ENCODE peak calls at places on chromosomes 3 and 15, in five cellular contexts. K is fibroblast of lung, I is SK-N-SH, U is kidney, C is NT2/D1. E is an unnamed sample.
A peak's percentile ranks its signal among the peaks of the same experiment; 100 is the strongest.

GRCh38 chr15:51132384-51133139 is 37.9 kb upstream of the TNFAIP8L3 start:
- DNase-seq in I (peak; percentile 45), U (no peak), C (peak; percentile 11), K (peak; percentile 98), E (no peak)

GRCh38 chr3:64030741-64031140 is 7.4 kb upstream of the PSMD6 start:
- DNase-seq in I (peak; percentile 69), C (peak; percentile 77), U (peak; percentile 84), K (peak; percentile 62), E (peak; percentile 16)

GRCh38 chr15:42275780-42276395 is 2.7 kb upstream of the TMEM87A start:
- DNase-seq in K (no peak), U (no peak), C (no peak), I (no peak), E (no peak)

GRCh38 chr3:187063286-187064081 is 75.8 kb downstream of the RPL39L start:
- DNase-seq in C (no peak), I (no peak), U (no peak), K (no peak), E (no peak)

GRCh38 chr3:193716155-193716554 is 123.1 kb downstream of the OPA1 start:
- DNase-seq in U (no peak), K (no peak), I (no peak), C (no peak), E (no peak)

GRCh38 chr15:101675796-101676582 is 23.8 kb upstream of the TM2D3 start:
- DNase-seq in U (no peak), I (no peak), C (no peak), K (peak; percentile 88), E (no peak)

GRCh38 chr15:48657891-48658591 is 12.5 kb upstream of the FBN1 start:
- DNase-seq in C (no peak), U (no peak), I (peak; percentile 38), K (peak; percentile 30), E (no peak)

GRCh38 chr15:51114437-51115119 is 19.9 kb upstream of the TNFAIP8L3 start:
- DNase-seq in I (no peak), U (no peak), C (no peak), K (peak; percentile 66), E (no peak)

GRCh38 chr3:12178091-12178820 is 19.5 kb upstream of the TIMP4 start:
- DNase-seq in I (no peak), U (peak; percentile 76), C (no peak), K (peak; percentile 63), E (no peak)

GRCh38 chr3:62529230-62529629 is 155.9 kb upstream of the FEZF2 start:
- DNase-seq in C (peak; percentile 63), K (peak; percentile 32), I (no peak), U (no peak), E (no peak)

DNA sequence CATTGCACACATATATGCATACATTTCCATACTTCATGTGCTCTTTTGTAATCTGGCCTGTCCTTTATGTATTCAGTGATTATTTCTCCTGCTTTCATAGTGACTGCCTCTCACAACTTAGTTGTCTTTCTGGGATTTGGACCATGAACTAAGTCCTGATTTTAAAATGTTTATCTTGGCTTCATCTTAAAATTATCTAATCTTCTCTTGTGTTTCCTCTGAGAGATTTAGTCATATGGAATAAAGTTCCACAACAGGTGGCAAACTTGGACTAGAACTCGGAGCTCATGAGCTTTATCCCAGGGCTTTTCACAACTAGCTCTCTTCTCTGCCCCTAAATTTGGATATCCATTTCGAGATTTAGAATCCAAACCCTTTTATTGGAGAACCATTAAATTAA is 44.3 kb downstream of the U2SURP start:
- DNase-seq in I (no peak), K (no peak), C (no peak), U (no peak), E (no peak)
- H3K9ac ChIP-seq in I (no peak overlapping the region), K (no peak overlapping the region), C (no peak overlapping the region), U (no peak overlapping the region), E (no peak overlapping the region)

GRCh38 chr15:66705277-66705927 is 3.4 kb downstream of the SMAD6 start:
- DNase-seq in I (no peak), K (no peak), U (no peak), C (no peak), E (no peak)
- H3K9ac ChIP-seq in I (peak overlapping the region; percentile 72), K (no peak overlapping the region), U (peak overlapping the region; percentile 38), C (peak overlapping the region; percentile 95), E (peak overlapping the region; percentile 87)

GRCh38 chr3:149604125-149604851 is 53.5 kb downstream of the WWTR1 start:
- DNase-seq in I (no peak), U (no peak), C (no peak), K (no peak), E (no peak)
- H3K9ac ChIP-seq in I (peak overlapping the region; percentile 55), U (no peak overlapping the region), C (no peak overlapping the region), K (no peak overlapping the region), E (peak overlapping the region; percentile 57)

DNA sequence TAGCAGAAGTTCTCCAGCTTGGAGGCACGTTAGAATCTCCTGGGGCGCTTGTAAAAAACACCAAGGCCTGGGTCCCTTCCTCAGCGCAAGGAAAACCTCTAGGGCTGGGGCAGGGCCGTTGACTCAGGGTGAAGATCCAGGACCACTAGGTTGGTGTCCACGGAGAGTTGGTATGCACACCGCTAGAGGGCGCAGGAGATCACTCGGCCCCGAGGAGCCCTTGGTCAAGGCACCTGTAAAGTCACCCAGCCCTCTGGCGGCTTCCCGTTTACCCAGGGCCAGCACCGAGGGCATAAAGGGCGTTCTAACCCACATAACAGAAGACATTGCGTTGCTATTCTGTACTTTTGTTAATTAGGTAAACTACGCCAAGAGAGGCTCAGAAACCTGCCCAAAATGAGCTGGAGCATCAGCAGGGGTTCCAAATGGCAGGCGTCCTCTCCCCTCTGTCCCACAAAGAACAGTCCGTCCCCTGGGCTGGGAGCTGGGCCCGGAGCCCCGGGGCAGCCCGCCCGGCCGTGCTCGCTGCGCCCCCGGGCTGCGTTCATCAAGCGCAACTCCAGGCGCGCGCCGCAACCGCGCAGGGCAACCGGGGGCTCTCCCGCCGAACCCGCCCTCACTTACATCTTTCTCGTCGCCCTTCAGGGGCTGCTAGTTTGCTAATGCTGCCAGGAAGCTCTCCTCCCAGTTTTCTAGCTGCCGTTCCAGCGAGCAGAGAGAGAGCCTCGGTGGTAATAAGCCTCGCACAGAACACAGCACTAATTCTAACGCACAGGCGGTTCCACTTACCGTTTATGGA is 332.1 kb downstream of the ARRDC4 start:
- DNase-seq in K (peak; percentile 12), C (peak; percentile 68), U (no peak), I (peak; percentile 77), E (no peak)
- H3K9ac ChIP-seq in K (no peak overlapping the region), C (peak overlapping the region; percentile 47), U (no peak overlapping the region), I (no peak overlapping the region), E (no peak overlapping the region)

DNA sequence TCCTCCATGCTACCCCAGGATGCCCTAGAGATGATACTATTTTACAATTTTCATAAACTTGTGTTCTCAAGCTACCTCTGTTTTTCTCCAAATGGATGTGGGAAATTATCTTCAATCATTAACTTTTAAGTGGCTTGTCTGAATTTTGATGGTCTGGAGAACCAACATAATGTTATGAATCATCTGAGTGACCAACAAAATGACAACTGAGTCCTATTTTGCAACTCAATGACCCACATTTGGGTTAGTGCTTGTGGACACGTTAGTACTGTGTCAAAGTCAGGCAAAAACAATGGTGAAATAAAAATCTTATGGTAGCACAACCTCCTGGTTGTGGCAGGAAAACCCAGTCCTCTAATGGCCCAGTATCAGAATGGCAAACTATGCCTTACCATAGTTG is 352.4 kb upstream of the ZNF385D start:
- DNase-seq in K (no peak), C (no peak), I (no peak), U (no peak), E (no peak)
- H3K9ac ChIP-seq in K (no peak overlapping the region), C (no peak overlapping the region), I (no peak overlapping the region), U (no peak overlapping the region), E (no peak overlapping the region)

GRCh38 chr3:159765860-159766294 is 222.8 kb upstream of the IL12A start:
- DNase-seq in C (no peak), I (peak; percentile 66), K (no peak), U (no peak), E (no peak)
- H3K9ac ChIP-seq in C (no peak overlapping the region), I (peak overlapping the region; percentile 85), K (peak overlapping the region; percentile 79), U (peak overlapping the region; percentile 61), E (no peak overlapping the region)